ENCODE peak calls at places on chromosomes 11 and 22, in four cellular contexts. V, T, X and K are unnamed samples. For H3K4me1 and H3K27me3, the result is how much of the 10 kb centered on the place peaks cover.

GRCh38 chr11:10019906-10020682 is 273.9 kb downstream of the SBF2 start:
- DNase-seq in V (no peak), T (no peak), X (no peak), K (no peak)

GRCh38 chr11:3712274-3712673 is 41.1 kb upstream of the CHRNA10 start:
- DNase-seq in V (no peak), T (no peak), X (no peak), K (no peak)

GRCh38 chr11:64092761-64093136 is 57.0 kb downstream of the FLRT1 start:
- DNase-seq in V (no peak), T (no peak), X (no peak), K (no peak)

GRCh38 chr11:12587333-12587997 is 86.8 kb upstream of the TEAD1 start:
- DNase-seq in V (no peak), T (no peak), X (peak), K (no peak)

GRCh38 chr11:73379189-73379880 is 3.1 kb downstream of the RELT start:
- DNase-seq in V (no peak), T (no peak), X (peak), K (no peak)

GRCh38 chr11:121318848-121319834 is 26.6 kb downstream of the SC5D start:
- DNase-seq in V (peak), T (no peak), X (peak), K (no peak)

GRCh38 chr22:22228921-22229320 is 15.7 kb upstream of the VPREB1 start:
- DNase-seq in V (no peak), T (no peak), X (no peak), K (no peak)

GRCh38 chr11:10263929-10264328 is 30.1 kb downstream of the SBF2 start:
- DNase-seq in V (no peak), T (no peak), X (peak), K (no peak)

GRCh38 chr11:33636104-33636503 is 64.5 kb downstream of the C11orf91 start:
- DNase-seq in V (no peak), T (no peak), X (peak), K (no peak)

GRCh38 chr22:27632451-27633295 is 168.9 kb downstream of the MN1 start:
- DNase-seq in V (no peak), T (peak), X (no peak), K (no peak)

GRCh38 chr22:26977741-26978140 is 320.4 kb downstream of the MIAT start:
- DNase-seq in V (no peak), T (no peak), X (no peak), K (no peak)

GRCh38 chr11:78078218-78079167 is 1.2 kb downstream of the NDUFC2 start:
- DNase-seq in V (no peak), T (no peak), X (no peak), K (no peak)

GRCh38 chr11:61555051-61555969 is 25.6 kb downstream of the SYT7 start:
- DNase-seq in V (no peak), T (no peak), X (peak), K (no peak)

GRCh38 chr11:71269603-71270511 is 17.5 kb upstream of the SHANK2 start:
- DNase-seq in V (no peak), T (no peak), X (no peak), K (no peak)

GRCh38 chr11:17351510-17352176 is at the start of gene NCR3LG1:
- DNase-seq in V (peak), T (peak), X (no peak), K (peak)

GRCh38 chr22:26702906-26703830 is 45.8 kb downstream of the MIAT start:
- DNase-seq in V (no peak), T (no peak), X (peak), K (no peak)

GRCh38 chr11:111975076-111975806 is 38.1 kb downstream of the DIXDC1 start:
- DNase-seq in V (no peak), T (no peak), X (peak), K (no peak)

GRCh38 chr11:116928102-116928777 is 90.8 kb upstream of the APOA1 start:
- DNase-seq in V (no peak), T (no peak), X (no peak), K (no peak)

GRCh38 chr11:116928845-116929244 is 91.4 kb upstream of the APOA1 start:
- DNase-seq in V (no peak), T (no peak), X (no peak), K (no peak)

GRCh38 chr11:116929393-116930090 is 92.1 kb upstream of the APOA1 start:
- DNase-seq in V (no peak), T (no peak), X (no peak), K (no peak)

GRCh38 chr11:116925050-116925449 is 87.6 kb upstream of the APOA1 start:
- DNase-seq in V (no peak), T (no peak), X (no peak), K (no peak)

GRCh38 chr11:116927163-116927772 is 89.8 kb upstream of the APOA1 start:
- DNase-seq in V (no peak), T (no peak), X (peak), K (no peak)
- H3K4me1 ChIP-seq in V (under half), T (half or more), X (under half), K (under half)

GRCh38 chr11:45541693-45542434 is 123.6 kb downstream of the CHST1 start:
- DNase-seq in V (no peak), T (no peak), X (no peak), K (no peak)
- H3K27me3 ChIP-seq in V (under half), T (under half), X (under half), K (under half)

DNA sequence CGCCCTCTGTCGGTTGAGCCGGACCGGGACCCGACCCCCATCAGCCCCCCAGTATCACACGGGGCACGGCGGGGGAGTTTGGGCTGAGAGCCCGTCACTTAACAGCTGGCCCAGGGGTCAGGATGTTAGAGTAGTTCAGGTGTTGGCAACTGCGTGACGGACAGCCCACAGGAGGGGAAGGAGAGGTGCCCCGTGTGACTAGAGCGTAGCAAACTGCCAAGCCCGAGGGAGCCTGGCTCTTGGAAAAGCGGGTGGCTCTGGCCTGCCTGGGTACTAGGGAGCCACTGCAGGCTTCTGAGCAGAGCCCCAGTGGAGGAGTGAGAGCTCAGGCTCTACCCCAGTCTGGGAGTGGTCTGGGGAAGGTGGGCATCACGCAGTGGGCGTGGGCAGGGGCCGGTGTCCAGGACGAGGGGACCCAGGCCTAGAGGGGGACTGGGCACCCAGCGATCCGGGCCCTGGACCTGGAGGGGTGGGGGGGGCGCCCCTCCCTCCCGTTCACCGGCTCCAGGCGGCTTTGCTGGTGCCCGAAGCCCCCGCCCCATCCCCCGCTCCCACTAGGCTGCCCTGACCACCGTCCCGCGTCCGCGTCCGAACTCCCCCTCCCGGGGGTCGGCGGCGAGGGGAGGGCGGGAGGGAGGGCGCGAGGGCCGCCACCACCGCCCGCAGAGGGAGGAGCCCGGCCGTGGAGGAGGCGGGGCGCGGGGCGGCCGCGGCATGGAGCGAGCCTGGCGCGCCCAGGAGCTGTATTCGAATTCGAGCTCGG is 24.4 kb downstream of the SHANK3 start:
- DNase-seq in V (peak), T (peak), X (peak), K (no peak)
- TF ChIP-seq CTCF in V (no peak), T (peak), X (no peak), K (no peak)

GRCh38 chr22:47615051-47615450 is 852.6 kb downstream of the TBC1D22A start:
- DNase-seq in V (no peak), T (no peak), X (no peak), K (no peak)

GRCh38 chr22:47618180-47618579 is 855.7 kb downstream of the TBC1D22A start:
- DNase-seq in V (no peak), T (no peak), X (no peak), K (no peak)

GRCh38 chr22:47618611-47619010 is 856.2 kb downstream of the TBC1D22A start:
- DNase-seq in V (no peak), T (no peak), X (no peak), K (no peak)

GRCh38 chr22:47617186-47617585 is 854.7 kb downstream of the TBC1D22A start:
- DNase-seq in V (no peak), T (no peak), X (no peak), K (no peak)

GRCh38 chr22:47616396-47617020 is 854.1 kb downstream of the TBC1D22A start:
- DNase-seq in V (no peak), T (no peak), X (no peak), K (no peak)
- H3K4me1 ChIP-seq in V (under half), T (under half), X (under half), K (under half)